ENCODE peak calls at places on chromosomes 13 and 19, in five cellular contexts. E, R, W, N and T are unnamed samples.
A peak's percentile ranks its signal among the peaks of the same experiment; 100 is the strongest.

GRCh38 chr13:46160065-46160464 is 21.9 kb downstream of the LCP1 start:
- DNase-seq in E (no peak), R (no peak), W (no peak), N (no peak), T (no peak)

GRCh38 chr13:91174886-91175501 is 172.5 kb upstream of the MIR17HG start:
- DNase-seq in E (no peak), R (no peak), W (no peak), N (peak; percentile 12), T (peak; percentile 68)

GRCh38 chr13:22278336-22278929 is 607.6 kb downstream of the FGF9 start:
- DNase-seq in E (peak; percentile 73), R (peak; percentile 44), W (peak; percentile 63), N (no peak), T (no peak)

GRCh38 chr13:40231311-40231710 is 435.1 kb downstream of the FOXO1 start:
- DNase-seq in E (no peak), R (no peak), W (no peak), N (peak; percentile 35), T (no peak)

GRCh38 chr13:34465423-34465922 is 476.6 kb upstream of the NBEA start:
- DNase-seq in E (no peak), R (no peak), W (no peak), N (no peak), T (no peak)

GRCh38 chr19:8631425-8631819 is 989 bp downstream of the NFILZ start:
- DNase-seq in E (peak; percentile 87), R (no peak), W (peak; percentile 36), N (peak; percentile 85), T (peak; percentile 95)

GRCh38 chr19:953501-954271 is 27.9 kb downstream of the ARID3A start:
- DNase-seq in E (peak; percentile 24), R (no peak), W (no peak), N (no peak), T (no peak)

GRCh38 chr19:29014857-29015436 is 198.0 kb downstream of the UQCRFS1 start:
- DNase-seq in E (no peak), R (no peak), W (no peak), N (no peak), T (no peak)

GRCh38 chr13:79548886-79549285 is 67.9 kb downstream of the NDFIP2 start:
- DNase-seq in E (no peak), R (peak; percentile 26), W (peak; percentile 11), N (no peak), T (no peak)

GRCh38 chr19:18687740-18688465 is 4.4 kb downstream of the CRTC1 start:
- DNase-seq in E (no peak), R (no peak), W (no peak), N (no peak), T (no peak)

GRCh38 chr19:2149980-2150793 is 1.2 kb downstream of the AP3D1 start:
- DNase-seq in E (peak; percentile 42), R (peak; percentile 11), W (peak; percentile 23), N (peak; percentile 35), T (no peak)

GRCh38 chr19:17579523-17580244 is 24.2 kb downstream of the COLGALT1 start:
- DNase-seq in E (peak; percentile 73), R (peak; percentile 58), W (peak; percentile 26), N (peak; percentile 25), T (peak; percentile 72)

GRCh38 chr19:38718747-38719543 is 25.3 kb downstream of the CAPN12 start:
- DNase-seq in E (peak; percentile 44), R (no peak), W (no peak), N (peak; percentile 76), T (peak; percentile 90)

DNA sequence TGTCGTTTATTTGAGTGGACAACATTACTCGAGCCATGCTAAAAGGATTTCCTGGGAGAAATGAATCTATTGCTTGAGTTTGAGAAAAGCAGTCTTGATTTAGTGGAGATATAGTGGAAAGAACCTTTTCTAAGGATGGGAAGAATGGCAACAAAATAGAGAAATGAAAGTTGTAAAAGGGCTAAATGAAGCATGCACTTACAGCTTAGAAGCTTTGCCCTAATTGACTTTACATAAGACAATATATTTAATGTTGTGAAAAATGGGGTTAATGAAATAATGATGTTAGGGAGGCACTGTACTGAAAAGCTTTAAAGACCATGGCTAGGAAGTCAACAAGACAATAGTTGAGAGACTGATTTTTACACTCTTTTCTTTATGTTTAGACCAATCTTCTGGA is 35.4 kb downstream of the SLC10A2 start:
- DNase-seq in E (no peak), R (no peak), W (no peak), N (no peak), T (no peak)
- H3K9ac ChIP-seq in E (no peak overlapping the region), R (no peak overlapping the region), W (no peak overlapping the region), N (no peak overlapping the region), T (no peak overlapping the region)

DNA sequence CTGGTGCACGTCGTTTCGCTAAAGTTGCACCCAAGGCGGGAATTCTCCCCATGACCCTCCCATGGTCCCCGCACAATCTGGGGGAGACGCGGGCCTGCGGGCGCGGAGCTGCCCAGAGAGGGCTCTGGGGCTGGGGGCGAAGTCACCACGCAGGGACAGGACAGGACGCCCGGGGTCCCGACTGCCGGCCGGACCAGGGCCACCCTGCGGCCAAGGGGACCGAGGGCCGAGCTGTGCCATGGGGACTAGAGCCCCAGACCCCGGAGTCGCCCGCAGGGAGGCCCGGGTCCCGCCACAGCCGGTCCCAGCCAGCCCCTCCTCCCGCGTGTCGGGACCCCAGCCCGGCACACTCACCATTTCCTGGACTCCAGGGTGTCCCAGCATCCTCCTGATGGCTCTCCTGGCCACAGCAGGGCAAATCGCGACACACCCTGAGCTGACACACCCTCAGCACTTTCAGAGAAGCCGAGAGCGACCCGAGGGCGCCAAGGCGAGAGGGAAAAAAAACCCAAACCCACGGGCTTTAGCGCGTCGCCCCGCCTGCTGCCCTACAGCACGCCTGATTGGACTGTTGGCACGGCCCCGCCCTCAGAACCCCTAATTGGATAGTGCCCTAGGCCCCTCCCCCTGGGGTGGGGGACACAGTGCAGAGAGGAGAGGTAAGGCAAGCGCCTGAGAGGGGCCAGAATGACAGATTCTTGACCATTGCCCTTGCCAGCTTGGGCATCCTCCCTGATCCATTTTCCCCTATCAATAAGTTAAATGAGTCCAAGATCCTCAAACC is 28.6 kb downstream of the ZNF44 start:
- DNase-seq in E (no peak), R (no peak), W (no peak), N (no peak), T (peak; percentile 67)
- H3K27ac ChIP-seq in E (no peak overlapping the region), R (no peak overlapping the region), W (no peak overlapping the region), N (no peak overlapping the region), T (no peak overlapping the region)

DNA sequence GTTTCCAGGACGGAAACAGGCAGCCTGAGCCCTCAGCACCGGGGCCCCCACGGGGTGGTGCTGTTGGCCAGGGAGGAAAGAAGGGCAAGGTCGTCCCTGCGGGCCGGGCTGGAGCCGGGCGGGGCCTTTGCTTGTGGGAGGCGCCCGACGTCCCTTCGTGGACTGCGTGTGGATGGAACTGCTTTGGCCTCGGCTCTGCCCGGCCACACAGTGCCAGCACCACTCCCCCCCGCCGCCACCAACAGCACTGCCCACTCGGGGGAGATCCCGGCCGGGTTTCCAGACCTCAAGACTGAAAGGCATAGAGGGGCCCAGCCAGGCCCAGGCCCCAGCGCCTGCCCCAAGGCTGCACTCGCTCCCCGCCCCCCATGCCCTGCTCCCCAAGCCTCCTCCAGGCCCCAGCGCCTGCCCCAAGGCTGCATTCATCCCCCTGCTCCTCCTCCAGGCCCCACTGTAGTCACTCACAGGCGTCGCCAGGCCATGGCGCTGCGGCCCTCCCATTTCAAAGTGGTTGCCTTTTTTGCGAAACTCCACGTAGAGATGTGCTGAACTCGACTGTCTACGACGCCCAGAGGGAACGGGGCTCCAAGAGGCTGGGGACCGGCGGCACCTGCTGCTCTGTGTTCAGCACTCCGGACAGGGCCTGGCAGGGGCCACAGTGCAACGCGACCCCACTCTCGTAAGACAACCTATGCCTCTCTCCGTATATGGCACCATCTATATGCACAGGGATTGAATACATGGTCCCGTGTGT is 22.5 kb downstream of the C13orf46 start:
- DNase-seq in E (peak; percentile 70), R (peak; percentile 85), W (peak; percentile 45), N (peak; percentile 42), T (peak; percentile 95)
- H3K4me3 ChIP-seq in E (no peak overlapping the region), R (no peak overlapping the region), W (no peak overlapping the region), N (no peak overlapping the region), T (no peak overlapping the region)

DNA sequence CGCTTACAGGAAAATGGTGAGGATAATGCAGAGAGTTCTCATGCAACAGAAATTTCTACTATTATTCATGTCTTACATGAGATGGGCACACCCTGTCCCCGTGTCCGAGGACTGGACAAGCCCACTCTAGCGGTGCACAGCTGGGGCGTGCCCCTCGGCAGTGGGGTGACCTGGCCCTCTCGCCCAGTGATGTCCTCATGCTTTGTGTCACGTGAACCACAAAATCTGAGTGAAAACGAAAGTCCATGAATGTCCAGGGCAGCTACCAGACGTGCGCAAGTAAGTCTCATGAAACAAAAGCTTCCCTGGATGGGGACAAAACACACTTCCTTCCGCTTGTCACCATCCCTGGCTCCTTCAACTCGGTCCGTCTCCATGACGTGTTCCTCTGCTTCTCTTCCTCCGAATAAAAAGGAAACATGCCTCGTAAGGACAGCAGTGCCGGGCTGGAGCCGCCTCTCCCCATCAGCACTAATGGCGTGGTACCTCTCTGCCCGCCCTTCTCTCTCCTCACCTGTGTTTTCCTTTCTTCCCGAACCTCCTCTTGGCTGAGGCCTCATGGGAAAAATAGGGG is 45.6 kb downstream of the ANKRD10 start:
- DNase-seq in E (no peak), R (no peak), W (no peak), N (peak; percentile 20), T (peak; percentile 65)
- H3K9ac ChIP-seq in E (no peak overlapping the region), R (peak overlapping the region; percentile 78), W (peak overlapping the region; percentile 43), N (peak overlapping the region; percentile 73), T (no peak overlapping the region)

GRCh38 chr13:74062933-74063332 is 71.3 kb downstream of the KLF12 start:
- DNase-seq in E (no peak), R (no peak), W (peak; percentile 74), N (peak; percentile 86), T (peak; percentile 68)

GRCh38 chr13:74064805-74065204 is 69.4 kb downstream of the KLF12 start:
- DNase-seq in E (no peak), R (peak; percentile 22), W (peak; percentile 82), N (peak; percentile 26), T (no peak)

GRCh38 chr13:74066937-74067336 is 67.3 kb downstream of the KLF12 start:
- DNase-seq in E (no peak), R (no peak), W (peak; percentile 25), N (peak; percentile 46), T (no peak)

GRCh38 chr13:74061939-74062595 is 72.1 kb downstream of the KLF12 start:
- DNase-seq in E (no peak), R (no peak), W (peak; percentile 47), N (peak; percentile 63), T (no peak)

DNA sequence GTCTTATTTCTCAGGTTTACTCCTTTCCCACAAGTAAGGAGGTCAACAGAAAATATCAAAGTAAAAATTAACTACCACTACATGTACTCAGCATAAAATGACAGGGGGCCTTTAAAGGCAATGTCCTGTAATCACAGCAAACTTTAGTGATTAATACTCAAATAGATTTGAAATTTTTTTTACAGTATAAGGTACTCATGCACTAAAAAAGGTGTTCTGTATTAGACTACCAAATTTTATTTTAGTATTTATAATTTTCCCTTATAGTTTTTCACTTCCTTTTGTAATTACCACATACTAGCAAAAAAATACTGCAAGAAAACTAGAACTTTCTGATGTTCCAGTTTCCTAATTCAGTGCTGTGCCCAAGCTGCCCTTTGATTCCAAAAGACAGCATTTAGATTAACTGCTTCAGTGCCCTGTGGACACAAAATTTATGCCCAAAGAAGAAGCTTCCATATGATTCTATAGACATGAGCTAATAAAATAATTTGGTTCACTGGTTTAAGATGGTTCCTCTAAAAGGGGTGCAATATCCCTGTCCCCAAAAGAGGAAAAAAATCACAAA is 70.6 kb downstream of the KLF12 start:
- DNase-seq in E (no peak), R (no peak), W (no peak), N (no peak), T (no peak)
- H3K27ac ChIP-seq in E (no peak overlapping the region), R (no peak overlapping the region), W (no peak overlapping the region), N (no peak overlapping the region), T (no peak overlapping the region)

GRCh38 chr19:7393934-7394508 is 45.3 kb downstream of the ARHGEF18 start:
- DNase-seq in E (no peak), R (no peak), W (no peak), N (no peak), T (no peak)
- H3K4me3 ChIP-seq in E (peak overlapping the region; percentile 99), R (peak overlapping the region; percentile 84), W (peak overlapping the region; percentile 86), N (peak overlapping the region; percentile 95), T (peak overlapping the region; percentile 76)